ENCODE peak calls at places on chromosomes 3 and 15, in seven cellular contexts. W, P, K, J, A, O and H are unnamed samples.

GRCh38 chr3:194139977-194140351 is 4.0 kb downstream of the HES1 start:
- DNase-seq in W (no peak), J (no peak), A (no peak), K (no peak), P (peak), O (no peak), H (no peak)

GRCh38 chr15:53976844-53977392 is 1.3 kb upstream of the UNC13C start:
- DNase-seq in O (peak), J (no peak), W (no peak), A (peak), P (no peak), K (no peak), H (no peak)

GRCh38 chr15:75366163-75366562 is 2.2 kb downstream of the MAN2C1 start:
- DNase-seq in A (no peak), W (no peak), J (no peak), K (no peak), P (no peak), O (peak), H (no peak)

GRCh38 chr3:119555309-119555735 is 4.1 kb downstream of the CD80 start:
- DNase-seq in A (no peak), W (no peak), O (no peak), J (no peak), P (no peak), K (no peak), H (no peak)

GRCh38 chr3:46918634-46919033 is 41.1 kb downstream of the PTH1R start:
- DNase-seq in O (no peak), A (no peak), K (no peak), W (no peak), J (no peak), P (no peak), H (no peak)

GRCh38 chr3:7953449-7954015 is 548.1 kb upstream of the LMCD1 start:
- DNase-seq in K (no peak), A (no peak), P (no peak), O (no peak), J (no peak), W (no peak), H (no peak)

GRCh38 chr3:11570251-11570650 is 73.5 kb downstream of the VGLL4 start:
- DNase-seq in A (no peak), O (no peak), P (no peak), W (no peak), J (no peak), K (no peak), H (no peak)

GRCh38 chr15:98505611-98506031 is 142.7 kb upstream of the IGF1R start:
- DNase-seq in O (no peak), W (no peak), K (no peak), P (no peak), J (no peak), A (no peak), H (no peak)

GRCh38 chr3:171994646-171995441 is 44.5 kb upstream of the FNDC3B start:
- DNase-seq in W (no peak), J (peak), O (no peak), P (no peak), A (peak), K (no peak), H (peak)

GRCh38 chr3:129441782-129442181 is 1.8 kb downstream of the IFT122 start:
- DNase-seq in J (peak), O (no peak), A (no peak), W (no peak), P (no peak), K (no peak), H (peak)

DNA sequence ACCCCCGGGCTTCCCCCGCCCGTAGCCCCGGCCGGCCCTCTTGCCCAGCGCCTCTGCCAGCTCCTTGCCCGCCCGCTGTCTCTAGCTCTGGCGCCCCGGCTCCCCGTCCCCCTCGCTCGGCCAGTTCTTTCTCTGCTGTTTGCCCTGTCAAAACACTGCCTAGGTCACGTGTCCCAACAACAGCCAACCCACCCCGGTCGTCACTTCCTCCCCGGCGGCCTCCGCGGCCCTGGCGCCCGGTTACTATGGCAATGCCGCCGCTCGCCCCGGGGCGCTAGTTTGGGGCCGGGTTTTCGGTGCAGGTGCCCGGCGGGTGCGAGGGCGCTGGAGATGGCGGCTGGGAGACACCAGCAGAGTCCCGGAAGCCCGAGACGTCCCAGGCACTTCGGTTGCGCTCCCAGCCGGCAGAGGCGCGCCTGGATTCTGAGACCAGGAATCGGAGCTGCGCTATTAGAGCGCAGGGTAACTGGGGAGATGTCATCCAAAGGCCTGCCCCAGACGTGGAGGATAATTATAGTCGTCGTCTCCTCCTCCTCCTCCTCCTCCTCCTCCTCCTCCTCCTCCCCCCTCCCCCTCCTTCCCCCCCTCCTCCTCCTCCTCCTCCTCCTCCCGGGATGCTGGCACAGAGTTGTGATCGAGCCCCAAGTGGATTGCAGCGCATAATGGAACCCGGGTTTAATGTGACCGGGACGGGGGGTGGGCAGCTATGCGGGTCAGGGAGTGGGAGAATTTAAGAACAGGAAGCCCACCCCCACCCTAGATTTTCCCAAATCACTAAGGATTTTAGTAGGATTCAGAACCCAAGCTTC is at the start of gene ATOSA:
- DNase-seq in A (peak), K (peak), J (peak), W (peak), P (peak), O (peak), H (peak)
- TF ChIP-seq CTCF in A (peak), K (no peak), J (no peak), W (no peak), P (no peak), O (no peak), H (no peak)

GRCh38 chr15:40929730-40930429 is 740 bp downstream of the DLL4 start:
- DNase-seq in P (no peak), K (peak), O (peak), A (peak), J (peak), W (peak), H (no peak)

GRCh38 chr15:40932625-40933519 is 3.7 kb downstream of the DLL4 start:
- DNase-seq in A (no peak), P (no peak), W (peak), K (no peak), J (no peak), O (no peak), H (no peak)

GRCh38 chr15:40932146-40932545 is 3.0 kb downstream of the DLL4 start:
- DNase-seq in O (no peak), A (no peak), W (peak), J (no peak), P (no peak), K (no peak), H (no peak)

GRCh38 chr15:40930430-40931299 is 1.5 kb downstream of the DLL4 start:
- DNase-seq in A (no peak), W (peak), J (peak), P (no peak), O (peak), K (peak), H (no peak)

GRCh38 chr15:40931300-40932142 is 2.4 kb downstream of the DLL4 start:
- DNase-seq in P (no peak), A (no peak), J (no peak), W (peak), O (no peak), K (no peak), H (no peak)
- H3K4me3 ChIP-seq in P (no peak), A (no peak), J (no peak), W (peak), O (no peak), K (peak), H (no peak)

DNA sequence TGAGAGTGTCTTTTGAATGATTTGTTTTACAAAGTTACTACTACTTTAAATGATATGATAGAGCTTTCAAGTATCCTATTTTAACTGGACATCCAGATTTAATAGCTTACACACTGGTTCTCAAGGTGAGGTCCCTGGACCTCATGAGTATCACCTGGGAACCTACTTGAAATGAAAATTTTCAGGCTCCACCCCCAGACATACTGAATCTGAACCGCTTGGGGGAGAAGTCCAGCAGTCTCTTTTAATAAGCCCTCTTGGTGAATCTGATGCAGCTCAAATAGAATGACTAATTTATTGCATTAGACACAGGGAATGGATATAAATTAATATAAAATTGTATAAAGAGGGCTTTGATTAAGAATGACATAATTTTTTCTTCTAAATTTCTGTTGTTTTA is 29.4 kb upstream of the SLITRK3 start:
- DNase-seq in K (no peak), W (no peak), J (no peak), A (no peak), P (no peak), O (no peak), H (no peak)
- TF ChIP-seq CTCF in K (no peak), W (no peak), J (no peak), A (no peak), P (no peak), O (no peak), H (no peak)

GRCh38 chr15:90099868-90100854 is 2.1 kb downstream of the IDH2 start:
- DNase-seq in P (no peak), O (no peak), K (no peak), W (peak), J (peak), A (no peak), H (no peak)
- H3K4me3 ChIP-seq in P (no peak), O (no peak), K (no peak), W (no peak), J (peak), A (no peak), H (peak)